ENCODE peak calls at places on chromosome X, in nine cellular contexts. R, A, W, O, T, C, S, K and U are unnamed samples.

GRCh38 chrX:149151805-149152757 is 353.0 kb downstream of the IDS start:
- DNase-seq in R (no peak), A (no peak), W (peak), O (no peak), T (no peak), C (no peak), S (no peak), K (peak), U (no peak)

GRCh38 chrX:143664302-143664701 is 28.4 kb upstream of the SLITRK4 start:
- DNase-seq in R (no peak), A (no peak), W (peak), O (no peak), T (no peak), C (no peak), S (no peak), K (peak), U (no peak)

GRCh38 chrX:15235001-15235400 is 34.9 kb downstream of the ASB9 start:
- DNase-seq in R (no peak), A (no peak), W (no peak), O (no peak), T (no peak), C (no peak), S (no peak), K (no peak), U (no peak)

GRCh38 chrX:41381685-41382084 is 47.7 kb downstream of the DDX3X start:
- DNase-seq in R (no peak), A (no peak), W (peak), O (no peak), T (no peak), C (no peak), S (no peak), K (peak), U (no peak)

GRCh38 chrX:133235830-133236229 is 17.7 kb upstream of the TFDP3 start:
- DNase-seq in R (no peak), A (no peak), W (no peak), O (no peak), T (no peak), C (no peak), S (no peak), K (no peak), U (no peak)

GRCh38 chrX:148371251-148371650 is 129.2 kb upstream of the AFF2 start:
- DNase-seq in R (no peak), A (no peak), W (no peak), O (no peak), T (no peak), C (no peak), S (no peak), K (no peak), U (no peak)

GRCh38 chrX:109886122-109886761 is 116.7 kb upstream of the TMEM164 start:
- DNase-seq in R (peak), A (peak), W (peak), O (peak), T (no peak), C (no peak), S (peak), K (peak), U (peak)

GRCh38 chrX:20320461-20321159 is 53.9 kb upstream of the RPS6KA3 start:
- DNase-seq in R (peak), A (no peak), W (no peak), O (peak), T (no peak), C (no peak), S (no peak), K (no peak), U (peak)

GRCh38 chrX:55149242-55149641 is 60.4 kb downstream of the PAGE2 start:
- DNase-seq in R (no peak), A (no peak), W (no peak), O (no peak), T (no peak), C (no peak), S (no peak), K (no peak), U (no peak)

GRCh38 chrX:82816001-82816400 is 692.1 kb upstream of the POU3F4 start:
- DNase-seq in R (no peak), A (no peak), W (no peak), O (no peak), T (no peak), C (no peak), S (no peak), K (no peak), U (no peak)

GRCh38 chrX:74133156-74133796 is 170.7 kb upstream of the ZCCHC13 start:
- DNase-seq in R (peak), A (no peak), W (peak), O (peak), T (no peak), C (no peak), S (peak), K (peak), U (no peak)